ENCODE peak calls at places on chromosomes 12 and 14, in ten cellular contexts. One of them, this sample, is unnamed.

GRCh38 chr14:53384536-53384935 is 231.4 kb upstream of the DDHD1 start:
- DNase-seq in stimulated activated CD4-positive, alpha-beta T cell treated with anti-CD3 and anti-CD28 coated beads, Interleukin-4, amount 100 ng/mL, for 4 hours: no peak
- DNase-seq in HT-29: no peak
- DNase-seq in OCI-M1: no peak
- DNase-seq in heart right ventricle: no peak
- DNase-seq in CD4-positive, alpha-beta T cell: no peak
- DNase-seq in NCI-H1105 treated with DMSO at 0.1 percent for 48 hours: no peak
- DNase-seq in GM23338: no peak
- DNase-seq in mesendoderm: no peak
- DNase-seq in PC-3: no peak
- DNase-seq in this sample: no peak

GRCh38 chr14:102717211-102717610 is 60.0 kb upstream of the TRAF3 start:
- DNase-seq in stimulated activated CD4-positive, alpha-beta T cell treated with anti-CD3 and anti-CD28 coated beads, Interleukin-4, amount 100 ng/mL, for 4 hours: no peak
- DNase-seq in HT-29: no peak
- DNase-seq in OCI-M1: peak; percentile 91
- DNase-seq in heart right ventricle: no peak
- DNase-seq in CD4-positive, alpha-beta T cell: no peak
- DNase-seq in NCI-H1105 treated with DMSO at 0.1 percent for 48 hours: no peak
- DNase-seq in GM23338: no peak
- DNase-seq in mesendoderm: no peak
- DNase-seq in PC-3: no peak
- DNase-seq in this sample: no peak

GRCh38 chr12:89950421-89950820 is 241.8 kb upstream of the ATP2B1 start:
- DNase-seq in stimulated activated CD4-positive, alpha-beta T cell treated with anti-CD3 and anti-CD28 coated beads, Interleukin-4, amount 100 ng/mL, for 4 hours: no peak
- DNase-seq in HT-29: no peak
- DNase-seq in OCI-M1: no peak
- DNase-seq in heart right ventricle: no peak
- DNase-seq in CD4-positive, alpha-beta T cell: no peak
- DNase-seq in NCI-H1105 treated with DMSO at 0.1 percent for 48 hours: peak; percentile 24
- DNase-seq in GM23338: no peak
- DNase-seq in mesendoderm: no peak
- DNase-seq in PC-3: no peak
- DNase-seq in this sample: no peak

GRCh38 chr12:108515916-108516315 is 839 bp downstream of the FICD start:
- DNase-seq in stimulated activated CD4-positive, alpha-beta T cell treated with anti-CD3 and anti-CD28 coated beads, Interleukin-4, amount 100 ng/mL, for 4 hours: no peak
- DNase-seq in HT-29: peak; percentile 9
- DNase-seq in OCI-M1: peak; percentile 37
- DNase-seq in heart right ventricle: no peak
- DNase-seq in CD4-positive, alpha-beta T cell: no peak
- DNase-seq in NCI-H1105 treated with DMSO at 0.1 percent for 48 hours: no peak
- DNase-seq in GM23338: no peak
- DNase-seq in mesendoderm: peak; percentile 8
- DNase-seq in PC-3: peak; percentile 25
- DNase-seq in this sample: no peak

GRCh38 chr12:114425031-114425626 is 19.2 kb upstream of the TBX5 start:
- DNase-seq in stimulated activated CD4-positive, alpha-beta T cell treated with anti-CD3 and anti-CD28 coated beads, Interleukin-4, amount 100 ng/mL, for 4 hours: no peak
- DNase-seq in HT-29: no peak
- DNase-seq in OCI-M1: no peak
- DNase-seq in heart right ventricle: no peak
- DNase-seq in CD4-positive, alpha-beta T cell: no peak
- DNase-seq in NCI-H1105 treated with DMSO at 0.1 percent for 48 hours: no peak
- DNase-seq in GM23338: no peak
- DNase-seq in mesendoderm: no peak
- DNase-seq in PC-3: no peak
- DNase-seq in this sample: no peak

GRCh38 chr12:97308576-97309198 is 153.9 kb upstream of the RMST start:
- DNase-seq in stimulated activated CD4-positive, alpha-beta T cell treated with anti-CD3 and anti-CD28 coated beads, Interleukin-4, amount 100 ng/mL, for 4 hours: no peak
- DNase-seq in HT-29: peak; percentile 61
- DNase-seq in OCI-M1: peak; percentile 77
- DNase-seq in heart right ventricle: no peak
- DNase-seq in CD4-positive, alpha-beta T cell: no peak
- DNase-seq in NCI-H1105 treated with DMSO at 0.1 percent for 48 hours: peak; percentile 32
- DNase-seq in GM23338: peak; percentile 60
- DNase-seq in mesendoderm: peak; percentile 52
- DNase-seq in PC-3: peak; percentile 65
- DNase-seq in this sample: peak; percentile 43

GRCh38 chr14:33855672-33856071 is 95.2 kb downstream of the EGLN3 start:
- DNase-seq in stimulated activated CD4-positive, alpha-beta T cell treated with anti-CD3 and anti-CD28 coated beads, Interleukin-4, amount 100 ng/mL, for 4 hours: no peak
- DNase-seq in HT-29: no peak
- DNase-seq in OCI-M1: no peak
- DNase-seq in heart right ventricle: no peak
- DNase-seq in CD4-positive, alpha-beta T cell: no peak
- DNase-seq in NCI-H1105 treated with DMSO at 0.1 percent for 48 hours: no peak
- DNase-seq in GM23338: peak; percentile 46
- DNase-seq in mesendoderm: peak; percentile 73
- DNase-seq in PC-3: no peak
- DNase-seq in this sample: no peak

GRCh38 chr12:55755246-55755645 is 12.3 kb downstream of the GDF11 start:
- DNase-seq in stimulated activated CD4-positive, alpha-beta T cell treated with anti-CD3 and anti-CD28 coated beads, Interleukin-4, amount 100 ng/mL, for 4 hours: no peak
- DNase-seq in HT-29: no peak
- DNase-seq in OCI-M1: no peak
- DNase-seq in heart right ventricle: no peak
- DNase-seq in CD4-positive, alpha-beta T cell: no peak
- DNase-seq in NCI-H1105 treated with DMSO at 0.1 percent for 48 hours: no peak
- DNase-seq in GM23338: no peak
- DNase-seq in mesendoderm: peak; percentile 80
- DNase-seq in PC-3: no peak
- DNase-seq in this sample: no peak

GRCh38 chr12:49873361-49873934 is 30.3 kb downstream of the FAIM2 start:
- DNase-seq in stimulated activated CD4-positive, alpha-beta T cell treated with anti-CD3 and anti-CD28 coated beads, Interleukin-4, amount 100 ng/mL, for 4 hours: no peak
- DNase-seq in HT-29: no peak
- DNase-seq in OCI-M1: no peak
- DNase-seq in heart right ventricle: no peak
- DNase-seq in CD4-positive, alpha-beta T cell: no peak
- DNase-seq in NCI-H1105 treated with DMSO at 0.1 percent for 48 hours: no peak
- DNase-seq in GM23338: no peak
- DNase-seq in mesendoderm: no peak
- DNase-seq in PC-3: peak; percentile 13
- DNase-seq in this sample: no peak

GRCh38 chr14:25431211-25432076 is 381.5 kb upstream of the STXBP6 start:
- DNase-seq in stimulated activated CD4-positive, alpha-beta T cell treated with anti-CD3 and anti-CD28 coated beads, Interleukin-4, amount 100 ng/mL, for 4 hours: no peak
- DNase-seq in HT-29: peak; percentile 47
- DNase-seq in OCI-M1: peak; percentile 35
- DNase-seq in heart right ventricle: no peak
- DNase-seq in CD4-positive, alpha-beta T cell: no peak
- DNase-seq in NCI-H1105 treated with DMSO at 0.1 percent for 48 hours: peak; percentile 8
- DNase-seq in GM23338: peak; percentile 76
- DNase-seq in mesendoderm: peak; percentile 72
- DNase-seq in PC-3: peak; percentile 23
- DNase-seq in this sample: peak; percentile 19

GRCh38 chr12:131836193-131836592 is 8.0 kb downstream of the MMP17 start:
- DNase-seq in stimulated activated CD4-positive, alpha-beta T cell treated with anti-CD3 and anti-CD28 coated beads, Interleukin-4, amount 100 ng/mL, for 4 hours: no peak
- DNase-seq in HT-29: no peak
- DNase-seq in OCI-M1: peak; percentile 42
- DNase-seq in heart right ventricle: no peak
- DNase-seq in CD4-positive, alpha-beta T cell: no peak
- DNase-seq in NCI-H1105 treated with DMSO at 0.1 percent for 48 hours: no peak
- DNase-seq in GM23338: no peak
- DNase-seq in mesendoderm: no peak
- DNase-seq in PC-3: peak; percentile 33
- DNase-seq in this sample: no peak

GRCh38 chr14:87155850-87156491 is 837.0 kb downstream of the GALC start:
- DNase-seq in stimulated activated CD4-positive, alpha-beta T cell treated with anti-CD3 and anti-CD28 coated beads, Interleukin-4, amount 100 ng/mL, for 4 hours: no peak
- DNase-seq in HT-29: no peak
- DNase-seq in OCI-M1: no peak
- DNase-seq in heart right ventricle: no peak
- DNase-seq in CD4-positive, alpha-beta T cell: no peak
- DNase-seq in NCI-H1105 treated with DMSO at 0.1 percent for 48 hours: no peak
- DNase-seq in GM23338: no peak
- DNase-seq in mesendoderm: no peak
- DNase-seq in PC-3: no peak
- DNase-seq in this sample: no peak

GRCh38 chr12:132806857-132807256 is 21.8 kb downstream of the GOLGA3 start:
- DNase-seq in stimulated activated CD4-positive, alpha-beta T cell treated with anti-CD3 and anti-CD28 coated beads, Interleukin-4, amount 100 ng/mL, for 4 hours: peak; percentile 24
- DNase-seq in HT-29: no peak
- DNase-seq in OCI-M1: no peak
- DNase-seq in heart right ventricle: no peak
- DNase-seq in CD4-positive, alpha-beta T cell: no peak
- DNase-seq in NCI-H1105 treated with DMSO at 0.1 percent for 48 hours: no peak
- DNase-seq in GM23338: no peak
- DNase-seq in mesendoderm: no peak
- DNase-seq in PC-3: no peak
- DNase-seq in this sample: no peak

GRCh38 chr14:99732436-99733220 is 48.5 kb downstream of the CYP46A1 start:
- DNase-seq in stimulated activated CD4-positive, alpha-beta T cell treated with anti-CD3 and anti-CD28 coated beads, Interleukin-4, amount 100 ng/mL, for 4 hours: no peak
- DNase-seq in HT-29: no peak
- DNase-seq in OCI-M1: no peak
- DNase-seq in heart right ventricle: no peak
- DNase-seq in CD4-positive, alpha-beta T cell: no peak
- DNase-seq in NCI-H1105 treated with DMSO at 0.1 percent for 48 hours: no peak
- DNase-seq in GM23338: no peak
- DNase-seq in mesendoderm: no peak
- DNase-seq in PC-3: no peak
- DNase-seq in this sample: no peak

GRCh38 chr14:97444248-97444647 is 647.1 kb downstream of the VRK1 start:
- DNase-seq in stimulated activated CD4-positive, alpha-beta T cell treated with anti-CD3 and anti-CD28 coated beads, Interleukin-4, amount 100 ng/mL, for 4 hours: no peak
- DNase-seq in HT-29: no peak
- DNase-seq in OCI-M1: no peak
- DNase-seq in heart right ventricle: no peak
- DNase-seq in CD4-positive, alpha-beta T cell: no peak
- DNase-seq in NCI-H1105 treated with DMSO at 0.1 percent for 48 hours: no peak
- DNase-seq in GM23338: no peak
- DNase-seq in mesendoderm: no peak
- DNase-seq in PC-3: no peak
- DNase-seq in this sample: no peak

GRCh38 chr12:55425954-55426353 is at the start of gene OR6C76:
- DNase-seq in stimulated activated CD4-positive, alpha-beta T cell treated with anti-CD3 and anti-CD28 coated beads, Interleukin-4, amount 100 ng/mL, for 4 hours: no peak
- DNase-seq in HT-29: no peak
- DNase-seq in OCI-M1: no peak
- DNase-seq in heart right ventricle: no peak
- DNase-seq in CD4-positive, alpha-beta T cell: no peak
- DNase-seq in NCI-H1105 treated with DMSO at 0.1 percent for 48 hours: no peak
- DNase-seq in GM23338: no peak
- DNase-seq in mesendoderm: no peak
- DNase-seq in PC-3: no peak
- DNase-seq in this sample: no peak